ENCODE peak calls at places on chromosomes 11 and 22, in nine cellular contexts. W is A549, V is heart left ventricle, M is gastrocnemius medialis, E is IMR-90, Q is body of pancreas, G is sigmoid colon, N is HCT116, T is GM12878. K is an unnamed sample.

GRCh38 chr11:74284466-74284865 is 27.0 kb downstream of the P4HA3 start:
- DNase-seq in W (no peak), V (no peak), M (no peak), E (peak; percentile 40), Q (no peak), G (no peak), N (no peak), T (no peak), K (no peak)

GRCh38 chr11:19241260-19242183 is 777 bp upstream of the E2F8 start:
- DNase-seq in W (peak; percentile 16), V (peak; percentile 41), M (no peak), E (no peak), Q (peak; percentile 37), G (peak; percentile 66), N (no peak), T (no peak), K (no peak)

GRCh38 chr22:48204296-48204695 is 1441.8 kb downstream of the TBC1D22A start:
- DNase-seq in W (no peak), V (no peak), M (no peak), E (no peak), Q (no peak), G (no peak), N (no peak), T (no peak), K (no peak)

GRCh38 chr11:47938791-47939560 is 41.4 kb upstream of the PTPRJ start:
- DNase-seq in W (no peak), V (no peak), M (no peak), E (no peak), Q (no peak), G (no peak), N (no peak), T (no peak), K (no peak)

GRCh38 chr11:67564230-67564629 is 19.4 kb upstream of the GSTP1 start:
- DNase-seq in W (no peak), V (no peak), M (no peak), E (no peak), Q (no peak), G (no peak), N (no peak), T (no peak), K (no peak)

GRCh38 chr22:28442264-28442950 is 237.2 kb downstream of the TTC28 start:
- DNase-seq in W (no peak), V (peak; percentile 91), M (peak; percentile 59), E (peak; percentile 69), Q (peak; percentile 81), G (peak; percentile 85), N (peak; percentile 6), T (no peak), K (peak; percentile 91)

GRCh38 chr11:107998761-107999160 is 9.9 kb upstream of the CUL5 start:
- DNase-seq in W (no peak), V (no peak), M (no peak), E (no peak), Q (no peak), G (no peak), N (no peak), T (no peak), K (no peak)

GRCh38 chr11:110908401-110909106 is 196.3 kb upstream of the ARHGAP20 start:
- DNase-seq in W (peak; percentile 8), V (no peak), M (no peak), E (peak; percentile 94), Q (no peak), G (no peak), N (no peak), T (no peak), K (no peak)

GRCh38 chr22:49330421-49331222 is 497.1 kb downstream of the BRD1 start:
- DNase-seq in W (no peak), V (no peak), M (no peak), E (no peak), Q (no peak), G (peak; percentile 52), N (no peak), T (no peak), K (peak; percentile 37)

GRCh38 chr11:1298695-1299492 is 10.5 kb downstream of the TOLLIP start:
- DNase-seq in W (peak; percentile 76), V (peak; percentile 85), M (peak; percentile 92), E (peak; percentile 59), Q (peak; percentile 86), G (peak; percentile 93), N (no peak), T (no peak), K (peak; percentile 88)

GRCh38 chr11:108597736-108598355 is 4.3 kb upstream of the EXPH5 start:
- DNase-seq in W (no peak), V (no peak), M (no peak), E (no peak), Q (no peak), G (no peak), N (no peak), T (no peak), K (no peak)

GRCh38 chr11:124204008-124204407 is 20.9 kb downstream of the OR10D3 start:
- DNase-seq in W (no peak), V (no peak), M (no peak), E (no peak), Q (no peak), G (no peak), N (no peak), T (no peak), K (no peak)

GRCh38 chr11:122178795-122179194 is 62.8 kb upstream of the BLID start:
- DNase-seq in W (no peak), V (no peak), M (no peak), E (peak; percentile 37), Q (no peak), G (no peak), N (no peak), T (no peak), K (no peak)

GRCh38 chr11:134126197-134126822 is 57.4 kb downstream of the JAM3 start:
- DNase-seq in W (no peak), V (no peak), M (no peak), E (peak; percentile 97), Q (no peak), G (no peak), N (no peak), T (no peak), K (no peak)

GRCh38 chr11:122202951-122203456 is 87.0 kb upstream of the BLID start:
- DNase-seq in W (peak; percentile 64), V (peak; percentile 68), M (peak; percentile 41), E (peak; percentile 71), Q (peak; percentile 62), G (peak; percentile 89), N (peak; percentile 81), T (no peak), K (peak; percentile 95)

GRCh38 chr11:94028436-94028835 is 7.3 kb downstream of the HEPHL1 start:
- DNase-seq in W (peak; percentile 13), V (no peak), M (no peak), E (peak; percentile 81), Q (no peak), G (no peak), N (no peak), T (no peak), K (peak; percentile 14)

GRCh38 chr11:41848349-41848748 is 388.9 kb upstream of the LRRC4C start:
- DNase-seq in W (no peak), V (no peak), M (no peak), E (no peak), Q (no peak), G (no peak), N (no peak), T (no peak), K (no peak)

GRCh38 chr11:88475991-88476418 is 138.5 kb upstream of the CTSC start:
- DNase-seq in W (no peak), V (no peak), M (no peak), E (peak; percentile 66), Q (no peak), G (peak; percentile 67), N (no peak), T (no peak), K (no peak)

GRCh38 chr11:32173435-32173834 is 82.6 kb downstream of the RCN1 start:
- DNase-seq in W (peak; percentile 41), V (peak; percentile 54), M (no peak), E (peak; percentile 68), Q (peak; percentile 54), G (no peak), N (peak; percentile 34), T (no peak), K (peak; percentile 25)
- TF ChIP-seq CTCF in W (peak; percentile 69), V (peak; percentile 75), M (peak; percentile 53), E (peak; percentile 91), Q (peak; percentile 67), G (peak; percentile 43), N (peak; percentile 78), T (peak; percentile 62), K (no peak)

GRCh38 chr22:37228106-37229011 is 15.7 kb downstream of the RAC2 start:
- DNase-seq in W (no peak), V (peak; percentile 56), M (no peak), E (peak; percentile 27), Q (no peak), G (no peak), N (peak; percentile 37), T (no peak), K (no peak)
- TF ChIP-seq POLR2A in W (no peak), V (no peak), M (no peak), E (no peak), Q (no peak), G (no peak), N (no peak), T (peak; percentile 48), K (no peak)

DNA sequence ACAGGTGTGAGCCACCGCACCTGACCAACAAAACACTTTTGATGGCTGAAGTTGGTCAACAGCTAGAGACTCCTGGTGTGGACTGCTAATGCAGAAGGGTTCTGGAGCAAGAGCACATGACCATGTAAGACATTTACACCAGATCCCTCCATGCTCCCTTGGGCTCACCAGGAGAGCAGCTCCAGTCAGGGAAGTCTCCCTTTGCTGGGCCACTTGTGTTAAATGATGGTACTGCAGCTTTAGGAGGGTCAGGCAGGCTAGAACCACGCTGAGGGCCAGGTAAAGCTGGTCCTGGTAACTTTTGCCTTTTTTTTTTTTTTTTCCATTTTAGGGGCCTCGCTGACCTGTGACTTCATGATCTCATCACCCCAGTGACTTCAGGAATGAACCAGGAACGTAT is 146.4 kb downstream of the FBXO7 start:
- DNase-seq in W (peak; percentile 21), V (no peak), M (no peak), E (no peak), Q (no peak), G (peak; percentile 30), N (no peak), T (no peak), K (no peak)
- TF ChIP-seq CTCF in W (no peak), V (no peak), M (no peak), E (no peak), Q (no peak), G (no peak), N (no peak), T (no peak), K (no peak)

GRCh38 chr11:12008790-12009616 is 577 bp upstream of the DKK3 start:
- DNase-seq in W (peak; percentile 38), V (peak; percentile 81), M (no peak), E (peak; percentile 46), Q (no peak), G (peak; percentile 76), N (no peak), T (no peak), K (peak; percentile 87)
- TF ChIP-seq POLR2A in W (no peak), V (no peak), M (no peak), E (no peak), Q (no peak), G (no peak), N (no peak), T (no peak), K (no peak)